ENCODE peak calls at places on chromosomes 11 and 22, in ten cellular contexts. M is LNCaP clone FGC, O is brain microvascular endothelial cell, E is A673, R is IMR-90, X is ovary, F is cardiac fibroblast, Z is fibroblast of mammary gland, P is HCT116, C is colonic mucosa. D is an unnamed sample.

GRCh38 chr22:26229910-26230309 is 60.6 kb downstream of the SEZ6L start:
- DNase-seq in X (no peak), Z (no peak), O (no peak), M (no peak), E (no peak), F (no peak), R (no peak), P (no peak), C (no peak), D (no peak)

GRCh38 chr11:31106963-31107576 is 262.5 kb downstream of the DCDC1 start:
- DNase-seq in Z (peak), E (peak), C (peak), M (peak), P (peak), F (peak), O (peak), R (peak), X (peak), D (no peak)

GRCh38 chr11:62771144-62772021 is at the start of gene TAF6L:
- DNase-seq in E (peak), X (peak), P (peak), M (peak), O (peak), F (peak), R (peak), C (peak), Z (peak), D (peak)

GRCh38 chr11:133787379-133788103 is 57.8 kb downstream of the SPATA19 start:
- DNase-seq in X (no peak), E (no peak), Z (no peak), C (no peak), O (no peak), M (no peak), R (no peak), P (no peak), F (no peak), D (no peak)

GRCh38 chr11:118634435-118635236 is 27.2 kb downstream of the PHLDB1 start:
- DNase-seq in X (peak), O (no peak), M (no peak), Z (peak), C (peak), E (peak), P (no peak), F (peak), R (peak), D (no peak)

GRCh38 chr22:49540084-49540483 is 287.6 kb downstream of the BRD1 start:
- DNase-seq in C (no peak), R (no peak), F (no peak), Z (no peak), P (no peak), X (no peak), M (no peak), E (no peak), O (no peak), D (no peak)

GRCh38 chr11:120748485-120748814 is 236.9 kb downstream of the GRIK4 start:
- DNase-seq in M (no peak), E (no peak), P (no peak), X (no peak), C (no peak), O (no peak), F (no peak), Z (no peak), R (no peak), D (no peak)

GRCh38 chr22:27068121-27068520 is 410.7 kb downstream of the MIAT start:
- DNase-seq in R (no peak), X (no peak), E (no peak), P (no peak), F (no peak), C (no peak), O (no peak), Z (no peak), M (no peak), D (no peak)

GRCh38 chr11:44939673-44940072 is 11.0 kb downstream of the TP53I11 start:
- DNase-seq in E (peak), F (no peak), O (no peak), X (no peak), R (no peak), C (no peak), Z (peak), P (no peak), M (no peak), D (no peak)
- TF ChIP-seq CTCF in E (peak), F (peak), O (peak), X (no peak), R (no peak), C (no peak), Z (peak), P (no peak), M (no peak), D (peak)

DNA sequence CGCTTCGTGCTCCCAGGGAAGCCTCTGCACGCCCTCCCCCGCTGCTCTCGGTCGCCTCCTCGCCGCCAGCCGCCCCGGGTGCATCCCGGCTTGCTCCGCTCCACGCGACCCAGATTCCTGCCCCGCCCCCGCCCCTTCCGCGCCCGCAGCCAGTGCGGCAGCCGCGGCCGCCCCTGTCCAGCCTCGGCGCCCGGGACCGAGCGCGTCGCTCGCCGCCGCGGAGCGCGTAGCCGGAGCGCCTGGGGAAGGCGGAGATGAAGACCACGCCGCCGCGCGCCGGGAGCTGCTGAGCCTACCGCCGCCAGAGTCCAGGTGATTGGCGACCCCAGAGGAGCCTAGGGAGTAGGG is at the start of gene ELMOD1:
- DNase-seq in O (peak), P (no peak), M (no peak), R (peak), E (peak), Z (peak), F (peak), X (peak), C (peak), D (no peak)
- H3K4me3 ChIP-seq in O (peak), P (peak), M (peak), R (peak), E (peak), Z (peak), F (peak), X (peak), C (peak), D (peak)

GRCh38 chr11:70503878-70504240 is 105.5 kb downstream of the CTTN start:
- DNase-seq in C (peak), Z (no peak), E (no peak), P (no peak), X (peak), F (no peak), R (no peak), M (no peak), O (no peak), D (no peak)
- TF ChIP-seq CTCF in C (no peak), Z (no peak), E (peak), P (peak), X (no peak), F (no peak), R (peak), M (peak), O (peak), D (no peak)

GRCh38 chr11:76218449-76219206 is 12.3 kb upstream of the WNT11 start:
- DNase-seq in E (no peak), R (no peak), O (no peak), Z (no peak), X (no peak), M (no peak), P (no peak), F (no peak), C (no peak), D (no peak)

GRCh38 chr11:76214968-76215548 is 8.8 kb upstream of the WNT11 start:
- DNase-seq in O (no peak), F (no peak), X (no peak), M (no peak), E (no peak), Z (no peak), P (no peak), R (no peak), C (no peak), D (no peak)

GRCh38 chr11:76215946-76216345 is 9.6 kb upstream of the WNT11 start:
- DNase-seq in P (no peak), E (no peak), C (no peak), R (peak), F (peak), M (no peak), O (peak), Z (peak), X (no peak), D (peak)

GRCh38 chr11:76217653-76218160 is 11.4 kb upstream of the WNT11 start:
- DNase-seq in P (no peak), X (no peak), C (no peak), R (no peak), Z (no peak), O (no peak), E (no peak), F (no peak), M (no peak), D (no peak)

DNA sequence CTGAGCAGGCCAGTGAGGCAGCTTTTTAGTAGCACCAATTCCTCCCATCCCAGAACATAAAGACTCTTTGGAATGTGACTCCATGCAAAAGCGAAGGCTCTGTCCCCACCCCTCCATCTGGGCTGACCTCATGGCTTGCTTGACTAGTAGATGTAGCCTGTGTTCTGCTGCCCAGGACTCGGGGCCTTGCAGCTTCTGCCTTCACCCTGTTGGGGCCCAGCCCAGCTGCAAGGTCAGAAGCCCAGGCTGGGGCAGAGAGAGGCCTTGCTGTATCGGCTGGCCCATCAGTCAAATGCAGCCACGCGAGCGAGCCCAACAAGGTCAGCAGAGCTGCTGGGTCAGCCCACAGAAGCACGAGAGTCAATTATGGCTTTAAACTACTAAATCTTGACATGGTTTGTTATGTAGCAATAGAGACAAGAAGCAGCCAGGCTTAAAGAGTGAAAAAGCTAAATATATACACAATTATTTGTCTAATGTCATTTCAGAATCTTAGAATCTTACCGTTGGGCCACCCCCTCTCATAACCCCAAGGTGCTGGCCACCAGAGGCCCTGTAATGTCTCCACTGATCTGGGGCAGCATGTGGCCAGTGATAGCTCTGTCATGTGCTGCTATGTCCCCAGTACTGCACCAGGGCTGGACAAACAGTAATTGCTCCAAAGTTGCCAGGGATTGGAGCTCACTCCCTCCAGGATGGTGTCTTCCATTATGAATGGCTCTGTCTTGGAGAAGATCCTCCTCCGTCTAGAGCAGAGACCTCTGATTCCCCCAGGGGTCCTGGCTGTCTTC is 10.4 kb upstream of the WNT11 start:
- DNase-seq in X (no peak), R (no peak), C (no peak), Z (no peak), F (no peak), M (no peak), E (no peak), O (no peak), P (no peak), D (no peak)
- H3K4me3 ChIP-seq in X (no peak), R (no peak), C (no peak), Z (no peak), F (no peak), M (no peak), E (no peak), O (no peak), P (no peak), D (no peak)

GRCh38 chr11:61158691-61159381 is 2.4 kb downstream of the VPS37C start:
- DNase-seq in E (no peak), F (peak), O (peak), P (no peak), R (peak), C (peak), X (no peak), M (peak), Z (peak), D (peak)

GRCh38 chr11:61160487-61161189 is 588 bp downstream of the VPS37C start:
- DNase-seq in X (no peak), C (no peak), F (peak), M (no peak), O (no peak), Z (peak), E (peak), R (no peak), P (no peak), D (no peak)

GRCh38 chr11:61162092-61162935 is 1.1 kb upstream of the VPS37C start:
- DNase-seq in O (peak), E (peak), Z (peak), P (peak), C (no peak), R (peak), F (peak), M (no peak), X (no peak), D (no peak)

GRCh38 chr11:61163714-61164609 is 2.7 kb upstream of the VPS37C start:
- DNase-seq in F (no peak), E (no peak), X (no peak), C (no peak), M (no peak), Z (no peak), R (no peak), O (no peak), P (no peak), D (no peak)

GRCh38 chr11:61161190-61162091 is at the start of gene VPS37C:
- DNase-seq in X (peak), P (peak), F (peak), O (peak), M (no peak), E (peak), R (peak), C (peak), Z (peak), D (no peak)
- TF ChIP-seq CTCF in X (peak), P (no peak), F (no peak), O (no peak), M (no peak), E (no peak), R (no peak), C (no peak), Z (no peak), D (peak)

DNA sequence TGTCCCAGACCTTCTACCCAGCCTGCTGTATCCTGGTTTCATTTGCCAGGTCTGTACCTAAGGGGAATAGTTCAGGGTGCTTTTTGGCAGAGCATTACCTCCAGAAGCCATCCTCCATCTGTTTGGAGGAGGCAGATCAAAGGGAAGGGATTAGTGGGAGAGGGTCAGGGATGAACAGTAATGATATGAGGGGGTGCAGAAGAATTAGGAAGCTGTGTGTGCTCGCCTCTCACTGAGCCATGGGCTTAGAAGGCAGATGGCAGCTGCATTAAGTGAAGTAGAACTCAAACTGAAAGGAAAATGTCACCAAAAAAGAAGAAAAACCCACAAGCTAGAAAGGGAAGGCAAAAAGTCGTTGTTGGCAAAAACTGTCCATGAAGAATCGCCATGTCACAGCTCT is 46.7 kb downstream of the CEP164 start:
- DNase-seq in R (no peak), E (no peak), X (no peak), O (no peak), F (no peak), P (no peak), Z (no peak), C (no peak), M (no peak), D (no peak)
- H3K4me3 ChIP-seq in R (no peak), E (no peak), X (no peak), O (no peak), F (no peak), P (no peak), Z (no peak), C (no peak), M (no peak), D (no peak)